ENCODE peak calls at places on chromosomes 4 and X, in seven cellular contexts. C, R, I, S, W, A and M are unnamed samples.

GRCh38 chr4:159689526-159689925 is 586.6 kb downstream of the RAPGEF2 start:
- DNase-seq in C (no peak), R (no peak), I (no peak), S (no peak), W (no peak), A (no peak), M (no peak)

GRCh38 chrX:347351-348117 is 28.9 kb upstream of the GTPBP6 start:
- DNase-seq in C (no peak), R (no peak), I (no peak), S (no peak), W (no peak), A (no peak), M (no peak)

GRCh38 chr4:4356106-4357041 is 30.5 kb upstream of the NSG1 start:
- DNase-seq in C (no peak), R (peak), I (peak), S (no peak), W (no peak), A (no peak), M (peak)

GRCh38 chrX:50889582-50889981 is 21.0 kb upstream of the BMP15 start:
- DNase-seq in C (no peak), R (no peak), I (no peak), S (no peak), W (no peak), A (no peak), M (no peak)

GRCh38 chr4:121358473-121358872 is 22.3 kb downstream of the QRFPR start:
- DNase-seq in C (no peak), R (no peak), I (peak), S (no peak), W (no peak), A (no peak), M (no peak)

GRCh38 chrX:30851459-30851858 is 37.6 kb downstream of the TAB3 start:
- DNase-seq in C (no peak), R (no peak), I (no peak), S (no peak), W (no peak), A (no peak), M (no peak)

GRCh38 chr4:52588097-52588496 is 71.0 kb downstream of the USP46 start:
- DNase-seq in C (no peak), R (peak), I (peak), S (no peak), W (no peak), A (no peak), M (peak)

GRCh38 chr4:88143504-88143903 is 14.9 kb downstream of the ABCG2 start:
- DNase-seq in C (no peak), R (no peak), I (peak), S (no peak), W (no peak), A (no peak), M (no peak)

GRCh38 chr4:46844325-46844917 is 64.6 kb downstream of the COX7B2 start:
- DNase-seq in C (peak), R (peak), I (peak), S (peak), W (no peak), A (no peak), M (peak)

GRCh38 chr4:156764145-156764544 is 207.5 kb downstream of the PDGFC start:
- DNase-seq in C (no peak), R (no peak), I (peak), S (no peak), W (no peak), A (no peak), M (no peak)

GRCh38 chr4:142549726-142550463 is 296.2 kb downstream of the INPP4B start:
- DNase-seq in C (no peak), R (no peak), I (peak), S (no peak), W (no peak), A (no peak), M (no peak)

GRCh38 chr4:15851969-15852368 is 73.8 kb downstream of the CD38 start:
- DNase-seq in C (no peak), R (no peak), I (no peak), S (no peak), W (no peak), A (no peak), M (no peak)

GRCh38 chr4:37745946-37746345 is 59.8 kb upstream of the RELL1 start:
- DNase-seq in C (no peak), R (no peak), I (peak), S (no peak), W (no peak), A (no peak), M (no peak)

GRCh38 chrX:112731793-112732192 is 52.1 kb upstream of the LHFPL1 start:
- DNase-seq in C (no peak), R (no peak), I (peak), S (no peak), W (no peak), A (no peak), M (no peak)

GRCh38 chr4:40621592-40622512 is 7.8 kb downstream of the RBM47 start:
- DNase-seq in C (peak), R (no peak), I (peak), S (peak), W (peak), A (no peak), M (peak)

GRCh38 chr4:78768447-78769177 is 7.5 kb upstream of the BMP2K start:
- DNase-seq in C (no peak), R (peak), I (no peak), S (peak), W (no peak), A (no peak), M (no peak)

GRCh38 chr4:53591372-53591892 is at the start of gene LNX1:
- DNase-seq in C (no peak), R (no peak), I (no peak), S (peak), W (no peak), A (no peak), M (no peak)

GRCh38 chr4:85358831-85359230 is 116.1 kb upstream of the ARHGAP24 start:
- DNase-seq in C (no peak), R (no peak), I (no peak), S (no peak), W (no peak), A (no peak), M (no peak)

GRCh38 chr4:110510955-110511544 is 35.1 kb downstream of the ENPEP start:
- DNase-seq in C (no peak), R (peak), I (peak), S (no peak), W (no peak), A (no peak), M (no peak)

GRCh38 chrX:150363561-150364346 is 637 bp downstream of the MAMLD1 start:
- DNase-seq in C (no peak), R (no peak), I (peak), S (no peak), W (peak), A (no peak), M (no peak)

GRCh38 chr4:152246659-152247058 is 289.2 kb downstream of the FBXW7 start:
- DNase-seq in C (no peak), R (no peak), I (no peak), S (no peak), W (no peak), A (no peak), M (no peak)

GRCh38 chr4:69823481-69824186 is 36.3 kb downstream of the SULT1E1 start:
- DNase-seq in C (no peak), R (no peak), I (peak), S (peak), W (no peak), A (no peak), M (peak)

GRCh38 chrX:150361070-150361776 is 1.9 kb upstream of the MAMLD1 start:
- DNase-seq in C (no peak), R (no peak), I (no peak), S (no peak), W (no peak), A (peak), M (peak)

GRCh38 chrX:13808293-13808692 is 8.6 kb downstream of the GPM6B start:
- DNase-seq in C (no peak), R (no peak), I (no peak), S (no peak), W (no peak), A (no peak), M (no peak)

GRCh38 chr4:8101796-8102355 is 56.7 kb downstream of the ABLIM2 start:
- DNase-seq in C (no peak), R (no peak), I (no peak), S (no peak), W (no peak), A (no peak), M (no peak)

GRCh38 chr4:77220841-77221613 is 64.0 kb downstream of the CCNG2 start:
- DNase-seq in C (peak), R (peak), I (peak), S (no peak), W (no peak), A (no peak), M (no peak)

GRCh38 chr4:58723954-58724353 is 1613.8 kb upstream of the IGFBP7 start:
- DNase-seq in C (no peak), R (no peak), I (no peak), S (no peak), W (no peak), A (no peak), M (no peak)